ENCODE peak calls at places on chromosomes 16 and 17, in four cellular contexts. R is small intestine, F is GM23248, N is aorta. G is an unnamed sample. For H3K36me3, the result is how much of the 10 kb centered on the place peaks cover.

GRCh38 chr17:49603720-49604119 is 28.0 kb downstream of the NXPH3 start:
- DNase-seq in R (no peak), N (no peak), F (peak), G (no peak)

GRCh38 chr17:11996722-11997146 is 541 bp downstream of the ZNF18 start:
- DNase-seq in N (no peak), F (peak), R (peak), G (no peak)

GRCh38 chr16:79269211-79269863 is 331.2 kb downstream of the MAF start:
- DNase-seq in F (no peak), N (no peak), R (no peak), G (peak)

GRCh38 chr17:31537558-31537957 is 146.1 kb downstream of the RAB11FIP4 start:
- DNase-seq in R (no peak), N (peak), F (peak), G (no peak)

GRCh38 chr17:32192379-32192778 is 50.1 kb downstream of the RHOT1 start:
- DNase-seq in F (peak), N (no peak), R (no peak), G (no peak)

GRCh38 chr17:82956146-82956725 is 116.4 kb upstream of the ZNF750 start:
- DNase-seq in N (no peak), F (no peak), R (no peak), G (peak)

GRCh38 chr16:22353188-22353919 is 21.1 kb downstream of the CDR2 start:
- DNase-seq in F (peak), N (no peak), R (peak), G (no peak)

GRCh38 chr16:4501071-4501478 is 24.9 kb downstream of the HMOX2 start:
- DNase-seq in N (peak), R (peak), F (peak), G (no peak)

GRCh38 chr16:11320170-11320569 is 25.1 kb upstream of the RMI2 start:
- DNase-seq in R (no peak), F (no peak), N (no peak), G (no peak)

GRCh38 chr16:81883235-81883634 is 104.1 kb downstream of the PLCG2 start:
- DNase-seq in F (no peak), R (no peak), N (no peak), G (no peak)

GRCh38 chr16:81889896-81890634 is 111.0 kb downstream of the PLCG2 start:
- DNase-seq in R (peak), F (peak), N (no peak), G (peak)

GRCh38 chr16:81891734-81892364 is 112.8 kb downstream of the PLCG2 start:
- DNase-seq in R (no peak), F (peak), N (no peak), G (no peak)

GRCh38 chr16:81885976-81886586 is 107.0 kb downstream of the PLCG2 start:
- DNase-seq in N (no peak), R (peak), F (peak), G (peak)

DNA sequence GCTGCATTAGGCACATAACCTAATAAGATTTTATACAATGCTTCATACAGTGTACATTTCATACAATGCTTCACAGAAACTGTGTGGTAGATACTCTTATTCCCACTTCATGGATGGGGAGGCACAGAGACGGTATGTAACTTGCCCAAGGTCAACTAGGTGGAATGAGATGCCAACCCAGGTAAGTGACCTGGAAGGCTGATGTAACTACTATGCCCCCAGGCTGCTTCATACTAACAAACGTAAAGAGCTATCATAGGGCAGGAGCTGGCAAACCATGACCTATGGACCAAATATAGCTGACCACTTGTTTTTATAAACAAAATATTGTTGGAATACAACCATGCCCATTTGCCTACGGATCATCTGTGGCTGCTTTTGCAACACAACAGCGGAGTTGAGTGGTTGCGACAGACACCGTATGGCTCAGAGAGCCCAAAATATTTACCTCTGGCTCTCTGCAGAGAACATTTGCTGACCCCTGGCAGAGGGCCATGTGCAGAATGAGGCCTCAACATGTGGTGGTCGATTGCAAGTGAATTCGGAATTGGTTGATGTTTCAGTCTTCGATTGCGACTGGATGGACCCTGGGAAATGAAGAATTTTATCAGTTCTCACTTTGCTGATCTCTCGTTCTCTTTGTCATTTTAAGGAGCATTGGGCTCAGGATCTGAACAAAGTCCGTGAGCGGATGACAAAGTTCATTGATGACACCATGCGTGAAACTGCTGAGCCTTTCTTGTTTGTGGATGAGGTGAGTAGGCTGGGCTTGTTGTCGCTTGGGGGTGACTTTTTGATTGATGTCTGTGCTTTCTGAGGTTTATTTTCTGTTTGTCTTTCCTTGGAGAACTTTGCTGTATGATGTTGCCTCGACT is 109.7 kb downstream of the PLCG2 start:
- DNase-seq in R (peak), N (no peak), F (no peak), G (no peak)
- H3K36me3 ChIP-seq in R (under half), N (under half), F (under half), G (under half)

DNA sequence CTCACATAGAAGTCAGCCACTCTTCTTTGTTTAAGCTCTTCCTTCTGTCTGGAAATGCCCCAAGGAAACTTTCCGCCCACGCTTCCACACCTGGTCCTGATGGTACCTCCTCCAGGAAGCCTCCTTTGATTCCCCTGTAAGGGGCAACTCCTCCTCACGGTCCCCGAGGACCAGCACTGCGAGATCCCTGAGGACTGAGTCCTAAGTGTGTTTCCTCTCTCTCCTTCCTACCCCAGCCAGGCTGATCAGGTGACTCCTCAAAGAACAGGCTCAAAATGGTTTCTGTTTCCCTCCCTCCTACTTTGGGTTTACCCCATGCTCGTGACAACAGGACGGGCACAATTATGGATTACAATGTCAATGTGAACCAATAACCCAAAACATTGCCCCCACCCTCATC is 63.0 kb upstream of the MED9 start:
- DNase-seq in F (peak), R (no peak), N (no peak), G (no peak)
- H3K4me3 ChIP-seq in F (peak), R (no peak), N (no peak), G (no peak)

GRCh38 chr17:37233001-37233400 is 142.8 kb upstream of the C17orf78 start:
- DNase-seq in R (no peak), N (no peak), F (no peak), G (no peak)
- H3K36me3 ChIP-seq in R (under half), N (under half), F (under half), G (under half)

GRCh38 chr16:68469728-68470460 is 21.6 kb upstream of the SMPD3 start:
- DNase-seq in N (no peak), R (peak), F (no peak), G (no peak)
- H3K4me3 ChIP-seq in N (no peak), R (no peak), F (peak), G (no peak)

DNA sequence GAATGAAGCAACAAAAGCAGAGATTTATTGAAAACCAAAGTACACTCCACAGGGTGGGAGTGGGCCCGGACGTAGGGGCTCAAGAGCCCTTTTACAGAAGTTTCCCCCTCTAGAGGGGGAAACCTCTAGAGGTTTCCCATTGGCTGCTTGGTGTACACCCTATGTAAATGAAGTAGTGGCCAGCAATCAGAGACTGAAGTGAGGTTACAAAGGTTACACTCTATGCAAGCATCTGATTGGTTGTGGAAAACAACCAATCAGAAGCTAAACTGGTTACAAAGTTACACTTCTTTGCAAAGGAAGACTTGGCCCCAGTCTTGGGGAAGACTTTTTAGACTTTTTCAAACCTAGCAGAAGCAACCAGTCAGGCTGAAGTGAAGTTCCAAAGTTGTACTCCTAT is 27.1 kb downstream of the CRAMP1 start:
- DNase-seq in R (peak), N (no peak), F (no peak), G (no peak)
- H3K36me3 ChIP-seq in R (under half), N (under half), F (under half), G (under half)

G was measured in H7.